ENCODE peak calls at places on chromosome 11, in seven cellular contexts. P is CD8-positive, alpha-beta T cell; K is lower lobe of right lung; Z is A549; T is mucosa of descending colon; I is uterus; C is A673. B is an unnamed sample.

GRCh38 chr11:20035701-20036601 is 124.3 kb downstream of the DBX1 start:
- DNase-seq in P (no peak), K (no peak), Z (peak; percentile 96), T (no peak), I (peak; percentile 54), C (no peak), B (no peak)

GRCh38 chr11:128597209-128597608 is 9.9 kb upstream of the ETS1 start:
- DNase-seq in P (no peak), K (no peak), Z (no peak), T (no peak), I (no peak), C (no peak), B (no peak)

GRCh38 chr11:70834277-70834940 is 418.0 kb downstream of the SHANK2 start:
- DNase-seq in P (no peak), K (no peak), Z (no peak), T (no peak), I (no peak), C (no peak), B (no peak)

GRCh38 chr11:68077617-68078592 is 39.1 kb downstream of the TCIRG1 start:
- DNase-seq in P (no peak), K (no peak), Z (no peak), T (no peak), I (no peak), C (no peak), B (no peak)

GRCh38 chr11:7599209-7599608 is 74.1 kb downstream of the CYB5R2 start:
- DNase-seq in P (no peak), K (no peak), Z (no peak), T (no peak), I (no peak), C (no peak), B (no peak)

GRCh38 chr11:1274501-1274900 is 34.9 kb downstream of the TOLLIP start:
- DNase-seq in P (no peak), K (no peak), Z (no peak), T (no peak), I (no peak), C (no peak), B (no peak)

GRCh38 chr11:507727-508515 is 879 bp upstream of the RNH1 start:
- DNase-seq in P (no peak), K (no peak), Z (no peak), T (no peak), I (peak; percentile 19), C (no peak), B (no peak)

GRCh38 chr11:126925321-126926093 is 75.1 kb downstream of the KIRREL3 start:
- DNase-seq in P (no peak), K (no peak), Z (no peak), T (no peak), I (no peak), C (no peak), B (no peak)

GRCh38 chr11:86386791-86387190 is 12.1 kb downstream of the CCDC81 start:
- DNase-seq in P (no peak), K (no peak), Z (no peak), T (no peak), I (no peak), C (no peak), B (no peak)

GRCh38 chr11:120021978-120022377 is 115.9 kb downstream of the TRIM29 start:
- DNase-seq in P (no peak), K (no peak), Z (no peak), T (peak; percentile 19), I (no peak), C (no peak), B (no peak)

GRCh38 chr11:61888043-61888442 is 3.3 kb downstream of the FADS3 start:
- DNase-seq in P (no peak), K (peak; percentile 65), Z (no peak), T (peak; percentile 29), I (peak; percentile 83), C (no peak), B (no peak)

GRCh38 chr11:110027627-110028371 is 65.4 kb upstream of the ZC3H12C start:
- DNase-seq in P (no peak), K (no peak), Z (no peak), T (no peak), I (no peak), C (no peak), B (peak; percentile 21)

GRCh38 chr11:77407613-77408012 is 66.3 kb downstream of the PAK1 start:
- DNase-seq in P (no peak), K (no peak), Z (peak; percentile 17), T (peak; percentile 85), I (peak; percentile 40), C (peak; percentile 85), B (no peak)

GRCh38 chr11:125404811-125405481 is 91.1 kb downstream of the FEZ1 start:
- DNase-seq in P (peak; percentile 38), K (peak; percentile 74), Z (peak; percentile 43), T (peak; percentile 73), I (peak; percentile 63), C (peak; percentile 67), B (peak; percentile 33)

GRCh38 chr11:57541099-57541670 is 3.8 kb downstream of the SMTNL1 start:
- DNase-seq in P (no peak), K (no peak), Z (no peak), T (no peak), I (no peak), C (no peak), B (no peak)

GRCh38 chr11:17578958-17579357 is 31.9 kb downstream of the OTOG start:
- DNase-seq in P (no peak), K (no peak), Z (no peak), T (no peak), I (no peak), C (no peak), B (no peak)

GRCh38 chr11:2134022-2135010 is 4.9 kb downstream of the IGF2 start:
- DNase-seq in P (no peak), K (no peak), Z (no peak), T (no peak), I (no peak), C (no peak), B (no peak)

GRCh38 chr11:57479925-57480324 is 19.6 kb downstream of the RTN4RL2 start:
- DNase-seq in P (no peak), K (no peak), Z (peak; percentile 76), T (no peak), I (no peak), C (no peak), B (no peak)

GRCh38 chr11:119067371-119068222 is at the start of gene VPS11:
- DNase-seq in P (peak; percentile 94), K (peak; percentile 99), Z (peak; percentile 94), T (peak; percentile 98), I (peak; percentile 97), C (peak; percentile 99), B (peak; percentile 98)

GRCh38 chr11:7846003-7846402 is 49.3 kb upstream of the OR5P2 start:
- DNase-seq in P (no peak), K (no peak), Z (no peak), T (no peak), I (no peak), C (no peak), B (no peak)

GRCh38 chr11:73173755-73174494 is 31.8 kb upstream of the FCHSD2 start:
- DNase-seq in P (no peak), K (no peak), Z (no peak), T (peak; percentile 58), I (peak; percentile 35), C (no peak), B (no peak)

GRCh38 chr11:2588809-2589537 is 110.8 kb downstream of the KCNQ1OT1 start:
- DNase-seq in P (no peak), K (peak; percentile 34), Z (no peak), T (peak; percentile 67), I (no peak), C (no peak), B (no peak)

GRCh38 chr11:46529086-46529905 is 64.5 kb downstream of the AMBRA1 start:
- DNase-seq in P (peak; percentile 48), K (peak; percentile 64), Z (peak; percentile 89), T (peak; percentile 83), I (peak; percentile 64), C (peak; percentile 89), B (peak; percentile 76)

DNA sequence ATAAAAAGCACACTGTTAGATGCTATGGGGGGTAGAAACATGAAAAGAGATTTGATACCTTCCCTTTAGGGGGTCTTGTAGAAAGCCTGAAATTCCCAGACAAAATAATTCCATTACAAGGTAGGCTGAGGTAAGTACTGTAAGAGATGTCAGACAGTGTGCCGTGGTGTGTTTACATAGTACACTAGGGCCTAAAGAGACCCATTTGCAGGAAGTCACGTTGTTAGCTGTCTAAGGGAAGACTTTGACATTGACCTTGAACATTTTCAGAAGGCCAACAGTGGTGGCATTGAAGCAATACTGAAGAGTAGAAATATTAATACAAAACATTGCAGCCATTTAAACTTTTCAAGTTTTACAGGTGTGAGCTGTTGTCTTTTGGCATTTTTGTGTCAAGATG is 30.8 kb downstream of the EXT2 start:
- DNase-seq in P (no peak), K (no peak), Z (no peak), T (no peak), I (no peak), C (no peak), B (no peak)
- TF ChIP-seq CTCF in P (no peak), K (no peak), Z (no peak), T (no peak), I (no peak), C (no peak), B (no peak)

GRCh38 chr11:23577296-23577695 is 717.0 kb upstream of the CCDC179 start:
- DNase-seq in P (no peak), K (no peak), Z (no peak), T (no peak), I (no peak), C (no peak), B (no peak)
- H3K4me1 ChIP-seq in P (no peaks in the 10 kb centered on the region), K (no peaks in the 10 kb centered on the region), Z (no peaks in the 10 kb centered on the region), T (no peaks in the 10 kb centered on the region), I (no peaks in the 10 kb centered on the region), C (no peaks in the 10 kb centered on the region), B (no peaks in the 10 kb centered on the region)

GRCh38 chr11:60625262-60625661 is 74.2 kb upstream of the MS4A8 start:
- DNase-seq in P (no peak), K (no peak), Z (no peak), T (peak; percentile 54), I (no peak), C (peak; percentile 85), B (peak; percentile 39)
- TF ChIP-seq CTCF in P (no peak), K (peak; percentile 34), Z (no peak), T (no peak), I (no peak), C (peak; percentile 79), B (peak; percentile 76)

GRCh38 chr11:111730871-111731591 is 35.2 kb downstream of the PPP2R1B start:
- DNase-seq in P (no peak), K (no peak), Z (no peak), T (no peak), I (no peak), C (no peak), B (no peak)

GRCh38 chr11:111731839-111732238 is 34.4 kb downstream of the PPP2R1B start:
- DNase-seq in P (no peak), K (no peak), Z (no peak), T (no peak), I (no peak), C (no peak), B (no peak)

GRCh38 chr11:111727431-111727830 is 38.8 kb downstream of the PPP2R1B start:
- DNase-seq in P (no peak), K (no peak), Z (no peak), T (no peak), I (no peak), C (no peak), B (no peak)

GRCh38 chr11:111730031-111730430 is 36.2 kb downstream of the PPP2R1B start:
- DNase-seq in P (no peak), K (no peak), Z (no peak), T (no peak), I (no peak), C (no peak), B (no peak)

DNA sequence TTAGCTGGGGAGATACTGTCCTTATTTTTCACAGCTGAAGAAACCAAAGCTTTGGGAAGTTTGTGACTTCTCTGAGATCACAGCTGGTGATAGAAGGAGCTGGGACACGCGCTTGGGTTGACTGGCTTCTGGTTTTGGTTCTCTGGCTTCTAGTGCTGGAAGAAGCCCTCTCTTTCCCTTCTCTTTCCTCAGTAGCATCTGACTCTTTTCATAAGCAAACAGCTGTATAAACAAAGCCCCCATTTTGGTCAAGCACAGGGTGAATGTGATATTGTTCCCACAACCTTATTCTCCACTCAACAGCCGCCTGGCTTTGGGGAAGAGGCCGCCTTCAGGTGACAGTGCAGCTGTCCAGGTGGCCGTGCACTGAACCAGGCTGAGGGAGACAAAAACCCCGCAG is 36.7 kb downstream of the PPP2R1B start:
- DNase-seq in P (no peak), K (no peak), Z (no peak), T (no peak), I (no peak), C (no peak), B (no peak)
- H3K4me1 ChIP-seq in P (no peaks in the 10 kb centered on the region), K (peaks cover 44% of the 10 kb centered on the region), Z (peaks cover 30% of the 10 kb centered on the region), T (peaks cover 18% of the 10 kb centered on the region), I (peaks cover 16% of the 10 kb centered on the region), C (no peaks in the 10 kb centered on the region), B (no peaks in the 10 kb centered on the region)